ENCODE peak calls at places on chromosomes 16 and 17, in seven cellular contexts. One of them, this sample, is unnamed.

GRCh38 chr17:57881143-57881542 is 31.3 kb upstream of the MRPS23 start:
- DNase-seq in substantia nigra: no peak
- DNase-seq in stimulated activated CD4-positive, alpha-beta T cell treated with anti-CD3 and anti-CD28 coated beads, Interleukin-1b, Interleukin-23, amount 100 ng/mL, for 4 hours: no peak
- DNase-seq in heart right ventricle: peak
- DNase-seq in NCI-H1436 treated with DMSO at 0.1 percent for 48 hours: no peak
- DNase-seq in brain pericyte: no peak
- DNase-seq in HFF-Myc: no peak
- DNase-seq in this sample: no peak

GRCh38 chr16:87295661-87296531 is 21.3 kb downstream of the C16orf95 start:
- DNase-seq in heart right ventricle: no peak
- DNase-seq in substantia nigra: no peak
- DNase-seq in HFF-Myc: no peak
- DNase-seq in brain pericyte: no peak
- DNase-seq in stimulated activated CD4-positive, alpha-beta T cell treated with anti-CD3 and anti-CD28 coated beads, Interleukin-1b, Interleukin-23, amount 100 ng/mL, for 4 hours: no peak
- DNase-seq in NCI-H1436 treated with DMSO at 0.1 percent for 48 hours: no peak
- DNase-seq in this sample: no peak

GRCh38 chr16:69166221-69166833 is 20.6 kb upstream of the SNTB2 start:
- DNase-seq in heart right ventricle: no peak
- DNase-seq in NCI-H1436 treated with DMSO at 0.1 percent for 48 hours: no peak
- DNase-seq in brain pericyte: no peak
- DNase-seq in substantia nigra: no peak
- DNase-seq in HFF-Myc: peak
- DNase-seq in stimulated activated CD4-positive, alpha-beta T cell treated with anti-CD3 and anti-CD28 coated beads, Interleukin-1b, Interleukin-23, amount 100 ng/mL, for 4 hours: peak
- DNase-seq in this sample: peak

GRCh38 chr16:85574672-85575475 is 38.2 kb upstream of the GSE1 start:
- DNase-seq in heart right ventricle: no peak
- DNase-seq in HFF-Myc: no peak
- DNase-seq in substantia nigra: no peak
- DNase-seq in brain pericyte: no peak
- DNase-seq in stimulated activated CD4-positive, alpha-beta T cell treated with anti-CD3 and anti-CD28 coated beads, Interleukin-1b, Interleukin-23, amount 100 ng/mL, for 4 hours: no peak
- DNase-seq in NCI-H1436 treated with DMSO at 0.1 percent for 48 hours: no peak
- DNase-seq in this sample: no peak

GRCh38 chr17:1055751-1056645 is 59.1 kb downstream of the TIMM22 start:
- DNase-seq in brain pericyte: no peak
- DNase-seq in NCI-H1436 treated with DMSO at 0.1 percent for 48 hours: no peak
- DNase-seq in HFF-Myc: no peak
- DNase-seq in heart right ventricle: peak
- DNase-seq in substantia nigra: peak
- DNase-seq in stimulated activated CD4-positive, alpha-beta T cell treated with anti-CD3 and anti-CD28 coated beads, Interleukin-1b, Interleukin-23, amount 100 ng/mL, for 4 hours: peak
- DNase-seq in this sample: no peak

GRCh38 chr16:2027024-2028010 is 615 bp downstream of the NHERF2 start:
- DNase-seq in heart right ventricle: peak
- DNase-seq in brain pericyte: no peak
- DNase-seq in stimulated activated CD4-positive, alpha-beta T cell treated with anti-CD3 and anti-CD28 coated beads, Interleukin-1b, Interleukin-23, amount 100 ng/mL, for 4 hours: no peak
- DNase-seq in substantia nigra: no peak
- DNase-seq in NCI-H1436 treated with DMSO at 0.1 percent for 48 hours: no peak
- DNase-seq in HFF-Myc: no peak
- DNase-seq in this sample: no peak

GRCh38 chr17:27631897-27632725 is 1.1 kb downstream of the LGALS9 start:
- DNase-seq in heart right ventricle: no peak
- DNase-seq in substantia nigra: no peak
- DNase-seq in brain pericyte: no peak
- DNase-seq in NCI-H1436 treated with DMSO at 0.1 percent for 48 hours: no peak
- DNase-seq in stimulated activated CD4-positive, alpha-beta T cell treated with anti-CD3 and anti-CD28 coated beads, Interleukin-1b, Interleukin-23, amount 100 ng/mL, for 4 hours: no peak
- DNase-seq in HFF-Myc: no peak
- DNase-seq in this sample: no peak

GRCh38 chr17:79993390-79994221 is 42.1 kb downstream of the TBC1D16 start:
- DNase-seq in HFF-Myc: no peak
- DNase-seq in NCI-H1436 treated with DMSO at 0.1 percent for 48 hours: peak
- DNase-seq in substantia nigra: no peak
- DNase-seq in brain pericyte: peak
- DNase-seq in heart right ventricle: peak
- DNase-seq in stimulated activated CD4-positive, alpha-beta T cell treated with anti-CD3 and anti-CD28 coated beads, Interleukin-1b, Interleukin-23, amount 100 ng/mL, for 4 hours: no peak
- DNase-seq in this sample: peak

GRCh38 chr17:60315650-60316049 is 76.3 kb downstream of the USP32 start:
- DNase-seq in stimulated activated CD4-positive, alpha-beta T cell treated with anti-CD3 and anti-CD28 coated beads, Interleukin-1b, Interleukin-23, amount 100 ng/mL, for 4 hours: no peak
- DNase-seq in HFF-Myc: no peak
- DNase-seq in substantia nigra: no peak
- DNase-seq in brain pericyte: no peak
- DNase-seq in NCI-H1436 treated with DMSO at 0.1 percent for 48 hours: no peak
- DNase-seq in heart right ventricle: no peak
- DNase-seq in this sample: no peak

GRCh38 chr16:4624827-4625616 is 396 bp downstream of the MGRN1 start:
- DNase-seq in stimulated activated CD4-positive, alpha-beta T cell treated with anti-CD3 and anti-CD28 coated beads, Interleukin-1b, Interleukin-23, amount 100 ng/mL, for 4 hours: peak
- DNase-seq in HFF-Myc: no peak
- DNase-seq in heart right ventricle: peak
- DNase-seq in brain pericyte: no peak
- DNase-seq in NCI-H1436 treated with DMSO at 0.1 percent for 48 hours: no peak
- DNase-seq in substantia nigra: peak
- DNase-seq in this sample: peak

GRCh38 chr16:65061935-65062334 is 59.9 kb downstream of the CDH11 start:
- DNase-seq in brain pericyte: no peak
- DNase-seq in stimulated activated CD4-positive, alpha-beta T cell treated with anti-CD3 and anti-CD28 coated beads, Interleukin-1b, Interleukin-23, amount 100 ng/mL, for 4 hours: no peak
- DNase-seq in HFF-Myc: no peak
- DNase-seq in substantia nigra: no peak
- DNase-seq in NCI-H1436 treated with DMSO at 0.1 percent for 48 hours: no peak
- DNase-seq in heart right ventricle: no peak
- DNase-seq in this sample: no peak

GRCh38 chr17:72609501-72609900 is 483.0 kb downstream of the SLC39A11 start:
- DNase-seq in heart right ventricle: no peak
- DNase-seq in HFF-Myc: no peak
- DNase-seq in brain pericyte: no peak
- DNase-seq in stimulated activated CD4-positive, alpha-beta T cell treated with anti-CD3 and anti-CD28 coated beads, Interleukin-1b, Interleukin-23, amount 100 ng/mL, for 4 hours: no peak
- DNase-seq in NCI-H1436 treated with DMSO at 0.1 percent for 48 hours: no peak
- DNase-seq in substantia nigra: no peak
- DNase-seq in this sample: no peak

GRCh38 chr16:56279132-56279531 is 87.8 kb downstream of the GNAO1 start:
- DNase-seq in heart right ventricle: no peak
- DNase-seq in brain pericyte: no peak
- DNase-seq in NCI-H1436 treated with DMSO at 0.1 percent for 48 hours: no peak
- DNase-seq in substantia nigra: no peak
- DNase-seq in HFF-Myc: no peak
- DNase-seq in stimulated activated CD4-positive, alpha-beta T cell treated with anti-CD3 and anti-CD28 coated beads, Interleukin-1b, Interleukin-23, amount 100 ng/mL, for 4 hours: peak
- DNase-seq in this sample: peak

GRCh38 chr16:17578921-17579876 is 108.4 kb upstream of the XYLT1 start:
- DNase-seq in brain pericyte: no peak
- DNase-seq in NCI-H1436 treated with DMSO at 0.1 percent for 48 hours: no peak
- DNase-seq in substantia nigra: no peak
- DNase-seq in HFF-Myc: peak
- DNase-seq in heart right ventricle: peak
- DNase-seq in stimulated activated CD4-positive, alpha-beta T cell treated with anti-CD3 and anti-CD28 coated beads, Interleukin-1b, Interleukin-23, amount 100 ng/mL, for 4 hours: peak
- DNase-seq in this sample: peak

GRCh38 chr17:80926601-80927250 is 64.9 kb upstream of the CHMP6 start:
- DNase-seq in heart right ventricle: no peak
- DNase-seq in substantia nigra: no peak
- DNase-seq in NCI-H1436 treated with DMSO at 0.1 percent for 48 hours: no peak
- DNase-seq in brain pericyte: no peak
- DNase-seq in HFF-Myc: no peak
- DNase-seq in stimulated activated CD4-positive, alpha-beta T cell treated with anti-CD3 and anti-CD28 coated beads, Interleukin-1b, Interleukin-23, amount 100 ng/mL, for 4 hours: no peak
- DNase-seq in this sample: no peak

GRCh38 chr16:65919116-65919515 is 447.4 kb upstream of the CDH5 start:
- DNase-seq in brain pericyte: no peak
- DNase-seq in stimulated activated CD4-positive, alpha-beta T cell treated with anti-CD3 and anti-CD28 coated beads, Interleukin-1b, Interleukin-23, amount 100 ng/mL, for 4 hours: no peak
- DNase-seq in NCI-H1436 treated with DMSO at 0.1 percent for 48 hours: no peak
- DNase-seq in substantia nigra: no peak
- DNase-seq in HFF-Myc: no peak
- DNase-seq in heart right ventricle: no peak
- DNase-seq in this sample: no peak

GRCh38 chr16:87318158-87318644 is 1.0 kb upstream of the C16orf95 start:
- DNase-seq in substantia nigra: no peak
- DNase-seq in heart right ventricle: no peak
- DNase-seq in stimulated activated CD4-positive, alpha-beta T cell treated with anti-CD3 and anti-CD28 coated beads, Interleukin-1b, Interleukin-23, amount 100 ng/mL, for 4 hours: no peak
- DNase-seq in NCI-H1436 treated with DMSO at 0.1 percent for 48 hours: no peak
- DNase-seq in HFF-Myc: no peak
- DNase-seq in brain pericyte: no peak
- DNase-seq in this sample: no peak

GRCh38 chr17:72774251-72774650 is 318.2 kb downstream of the SLC39A11 start:
- DNase-seq in heart right ventricle: no peak
- DNase-seq in brain pericyte: no peak
- DNase-seq in stimulated activated CD4-positive, alpha-beta T cell treated with anti-CD3 and anti-CD28 coated beads, Interleukin-1b, Interleukin-23, amount 100 ng/mL, for 4 hours: no peak
- DNase-seq in substantia nigra: no peak
- DNase-seq in HFF-Myc: no peak
- DNase-seq in NCI-H1436 treated with DMSO at 0.1 percent for 48 hours: no peak
- DNase-seq in this sample: no peak

GRCh38 chr16:11254913-11255736 is 879 bp downstream of the SOCS1 start:
- DNase-seq in NCI-H1436 treated with DMSO at 0.1 percent for 48 hours: no peak
- DNase-seq in stimulated activated CD4-positive, alpha-beta T cell treated with anti-CD3 and anti-CD28 coated beads, Interleukin-1b, Interleukin-23, amount 100 ng/mL, for 4 hours: no peak
- DNase-seq in substantia nigra: no peak
- DNase-seq in heart right ventricle: no peak
- DNase-seq in HFF-Myc: no peak
- DNase-seq in brain pericyte: no peak
- DNase-seq in this sample: no peak

GRCh38 chr17:78726471-78727010 is 55.5 kb downstream of the CYTH1 start:
- DNase-seq in brain pericyte: no peak
- DNase-seq in NCI-H1436 treated with DMSO at 0.1 percent for 48 hours: no peak
- DNase-seq in heart right ventricle: no peak
- DNase-seq in substantia nigra: no peak
- DNase-seq in HFF-Myc: no peak
- DNase-seq in stimulated activated CD4-positive, alpha-beta T cell treated with anti-CD3 and anti-CD28 coated beads, Interleukin-1b, Interleukin-23, amount 100 ng/mL, for 4 hours: no peak
- DNase-seq in this sample: no peak

GRCh38 chr17:36949461-36949927 is 740 bp downstream of the AATF start:
- DNase-seq in stimulated activated CD4-positive, alpha-beta T cell treated with anti-CD3 and anti-CD28 coated beads, Interleukin-1b, Interleukin-23, amount 100 ng/mL, for 4 hours: no peak
- DNase-seq in substantia nigra: no peak
- DNase-seq in heart right ventricle: no peak
- DNase-seq in NCI-H1436 treated with DMSO at 0.1 percent for 48 hours: no peak
- DNase-seq in HFF-Myc: no peak
- DNase-seq in brain pericyte: no peak
- DNase-seq in this sample: no peak

GRCh38 chr17:42441717-42442565 is 16.7 kb upstream of the ATP6V0A1 start:
- DNase-seq in substantia nigra: no peak
- DNase-seq in NCI-H1436 treated with DMSO at 0.1 percent for 48 hours: no peak
- DNase-seq in brain pericyte: no peak
- DNase-seq in stimulated activated CD4-positive, alpha-beta T cell treated with anti-CD3 and anti-CD28 coated beads, Interleukin-1b, Interleukin-23, amount 100 ng/mL, for 4 hours: no peak
- DNase-seq in HFF-Myc: no peak
- DNase-seq in heart right ventricle: no peak
- DNase-seq in this sample: no peak

GRCh38 chr16:10949424-10949970 is 5.1 kb downstream of the CLEC16A start:
- DNase-seq in stimulated activated CD4-positive, alpha-beta T cell treated with anti-CD3 and anti-CD28 coated beads, Interleukin-1b, Interleukin-23, amount 100 ng/mL, for 4 hours: no peak
- DNase-seq in substantia nigra: no peak
- DNase-seq in HFF-Myc: no peak
- DNase-seq in NCI-H1436 treated with DMSO at 0.1 percent for 48 hours: no peak
- DNase-seq in brain pericyte: no peak
- DNase-seq in heart right ventricle: no peak
- DNase-seq in this sample: no peak

GRCh38 chr16:50246299-50247122 is 19.8 kb upstream of the ADCY7 start:
- DNase-seq in HFF-Myc: no peak
- DNase-seq in brain pericyte: no peak
- DNase-seq in heart right ventricle: no peak
- DNase-seq in stimulated activated CD4-positive, alpha-beta T cell treated with anti-CD3 and anti-CD28 coated beads, Interleukin-1b, Interleukin-23, amount 100 ng/mL, for 4 hours: no peak
- DNase-seq in NCI-H1436 treated with DMSO at 0.1 percent for 48 hours: no peak
- DNase-seq in substantia nigra: no peak
- DNase-seq in this sample: no peak

GRCh38 chr16:2512920-2513404 is 790 bp upstream of the ATP6V0C start:
- DNase-seq in substantia nigra: no peak
- DNase-seq in stimulated activated CD4-positive, alpha-beta T cell treated with anti-CD3 and anti-CD28 coated beads, Interleukin-1b, Interleukin-23, amount 100 ng/mL, for 4 hours: no peak
- DNase-seq in NCI-H1436 treated with DMSO at 0.1 percent for 48 hours: no peak
- DNase-seq in brain pericyte: no peak
- DNase-seq in HFF-Myc: no peak
- DNase-seq in heart right ventricle: no peak
- DNase-seq in this sample: no peak

GRCh38 chr17:4407216-4407615 is 26.5 kb upstream of the SPNS3 start:
- DNase-seq in heart right ventricle: no peak
- DNase-seq in stimulated activated CD4-positive, alpha-beta T cell treated with anti-CD3 and anti-CD28 coated beads, Interleukin-1b, Interleukin-23, amount 100 ng/mL, for 4 hours: no peak
- DNase-seq in HFF-Myc: no peak
- DNase-seq in substantia nigra: no peak
- DNase-seq in brain pericyte: no peak
- DNase-seq in NCI-H1436 treated with DMSO at 0.1 percent for 48 hours: no peak
- DNase-seq in this sample: no peak

This sample was measured in activated naive CD8-positive, alpha-beta T cell treated with anti-CD3 and anti-CD28 coated beads, Interleukin-2, amount 50 U/mL, for 16 hours.